ENCODE peak calls at places on chromosome 19, in nine cellular contexts. One of them, this sample, is unnamed.

GRCh38 chr19:31347828-31348314 is 1.4 kb downstream of the TSHZ3 start:
- DNase-seq in MM.1S: no peak
- DNase-seq in mammary epithelial cell: no peak
- DNase-seq in tibial nerve: peak
- DNase-seq in GM12864: no peak
- DNase-seq in astrocyte of the spinal cord: peak
- DNase-seq in IMR-90: peak
- DNase-seq in AG04450: no peak
- DNase-seq in fibroblast of lung: peak
- DNase-seq in this sample: no peak

GRCh38 chr19:5153601-5154128 is 184.8 kb downstream of the KDM4B start:
- DNase-seq in MM.1S: no peak
- DNase-seq in mammary epithelial cell: no peak
- DNase-seq in tibial nerve: no peak
- DNase-seq in GM12864: no peak
- DNase-seq in astrocyte of the spinal cord: no peak
- DNase-seq in IMR-90: no peak
- DNase-seq in AG04450: no peak
- DNase-seq in fibroblast of lung: no peak
- DNase-seq in this sample: no peak

GRCh38 chr19:55075366-55075998 is at the start of gene EPS8L1:
- DNase-seq in MM.1S: no peak
- DNase-seq in mammary epithelial cell: peak
- DNase-seq in tibial nerve: no peak
- DNase-seq in GM12864: no peak
- DNase-seq in astrocyte of the spinal cord: no peak
- DNase-seq in IMR-90: no peak
- DNase-seq in AG04450: no peak
- DNase-seq in fibroblast of lung: no peak
- DNase-seq in this sample: peak

GRCh38 chr19:54662730-54663129 is at the start of gene LILRB4:
- DNase-seq in MM.1S: peak
- DNase-seq in mammary epithelial cell: no peak
- DNase-seq in tibial nerve: peak
- DNase-seq in GM12864: peak
- DNase-seq in astrocyte of the spinal cord: no peak
- DNase-seq in IMR-90: no peak
- DNase-seq in AG04450: no peak
- DNase-seq in fibroblast of lung: no peak
- DNase-seq in this sample: no peak

GRCh38 chr19:23522431-23522830 is 127.2 kb upstream of the ZNF91 start:
- DNase-seq in MM.1S: no peak
- DNase-seq in mammary epithelial cell: peak
- DNase-seq in tibial nerve: no peak
- DNase-seq in GM12864: no peak
- DNase-seq in astrocyte of the spinal cord: no peak
- DNase-seq in IMR-90: no peak
- DNase-seq in AG04450: no peak
- DNase-seq in fibroblast of lung: no peak
- DNase-seq in this sample: no peak

GRCh38 chr19:9650345-9650744 is 24.6 kb downstream of the ZNF562 start:
- DNase-seq in MM.1S: no peak
- DNase-seq in mammary epithelial cell: no peak
- DNase-seq in tibial nerve: no peak
- DNase-seq in GM12864: no peak
- DNase-seq in astrocyte of the spinal cord: no peak
- DNase-seq in IMR-90: no peak
- DNase-seq in AG04450: no peak
- DNase-seq in fibroblast of lung: no peak
- DNase-seq in this sample: no peak

GRCh38 chr19:32866564-32867265 is 2.9 kb downstream of the SLC7A9 start:
- DNase-seq in MM.1S: no peak
- DNase-seq in mammary epithelial cell: no peak
- DNase-seq in tibial nerve: no peak
- DNase-seq in GM12864: no peak
- DNase-seq in astrocyte of the spinal cord: no peak
- DNase-seq in IMR-90: no peak
- DNase-seq in AG04450: no peak
- DNase-seq in fibroblast of lung: no peak
- DNase-seq in this sample: no peak

GRCh38 chr19:21519488-21519887 is 14.1 kb downstream of the ZNF429 start:
- DNase-seq in MM.1S: no peak
- DNase-seq in mammary epithelial cell: no peak
- DNase-seq in tibial nerve: no peak
- DNase-seq in GM12864: no peak
- DNase-seq in astrocyte of the spinal cord: no peak
- DNase-seq in IMR-90: no peak
- DNase-seq in AG04450: no peak
- DNase-seq in fibroblast of lung: no peak
- DNase-seq in this sample: no peak

GRCh38 chr19:8028951-8029491 is 23.5 kb upstream of the CCL25 start:
- DNase-seq in MM.1S: no peak
- DNase-seq in mammary epithelial cell: no peak
- DNase-seq in tibial nerve: no peak
- DNase-seq in GM12864: no peak
- DNase-seq in astrocyte of the spinal cord: no peak
- DNase-seq in IMR-90: peak
- DNase-seq in AG04450: no peak
- DNase-seq in fibroblast of lung: peak
- DNase-seq in this sample: peak

DNA sequence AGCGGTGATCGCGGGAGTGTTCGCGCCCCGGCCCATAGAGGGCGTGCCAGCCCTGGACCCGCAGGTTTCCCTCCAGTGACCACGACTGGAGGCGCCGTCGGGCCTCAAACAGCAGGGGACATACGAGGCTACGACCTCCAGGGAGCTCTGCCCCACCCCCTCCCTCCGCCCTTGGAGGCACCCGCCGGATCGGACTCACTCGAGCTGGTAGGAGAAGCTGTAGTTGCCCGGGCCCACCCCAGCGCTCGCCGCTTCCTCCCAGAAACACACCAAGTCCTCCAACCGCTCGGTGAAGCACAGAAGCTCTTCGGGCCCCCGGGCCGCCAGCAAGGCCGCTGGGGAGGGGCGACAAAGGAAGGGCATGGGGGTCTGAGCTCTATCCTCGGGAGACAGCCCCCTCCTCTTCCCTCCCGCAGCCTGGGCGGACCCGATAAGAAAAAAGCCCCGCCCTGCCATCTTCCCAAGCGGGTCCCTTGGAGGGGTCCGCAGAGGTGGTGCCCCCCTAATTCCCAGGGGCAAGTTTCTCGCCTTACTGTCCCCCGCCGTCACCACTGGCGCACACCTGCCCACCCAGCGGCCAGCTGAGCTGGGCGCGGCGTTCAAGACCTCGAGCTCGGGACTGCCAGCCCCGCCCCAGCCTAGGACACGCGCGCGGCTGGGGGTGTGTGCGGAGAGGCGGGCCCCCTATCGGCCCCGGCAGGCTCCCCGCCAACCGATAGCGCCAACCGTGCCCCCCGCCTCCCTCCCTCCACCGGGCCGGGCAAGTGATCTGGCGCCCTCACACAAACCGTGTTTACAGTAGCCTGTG is 1.0 kb downstream of the EPOR start:
- DNase-seq in MM.1S: no peak
- DNase-seq in mammary epithelial cell: no peak
- DNase-seq in tibial nerve: peak
- DNase-seq in GM12864: no peak
- DNase-seq in astrocyte of the spinal cord: no peak
- DNase-seq in IMR-90: no peak
- DNase-seq in AG04450: no peak
- DNase-seq in fibroblast of lung: no peak
- DNase-seq in this sample: peak
- TF ChIP-seq CTCF in MM.1S: peak
- TF ChIP-seq CTCF in mammary epithelial cell: peak
- TF ChIP-seq CTCF in tibial nerve: peak
- TF ChIP-seq CTCF in GM12864: peak
- TF ChIP-seq CTCF in astrocyte of the spinal cord: peak
- TF ChIP-seq CTCF in IMR-90: peak
- TF ChIP-seq CTCF in AG04450: peak
- TF ChIP-seq CTCF in fibroblast of lung: peak
- TF ChIP-seq CTCF in this sample: peak

DNA sequence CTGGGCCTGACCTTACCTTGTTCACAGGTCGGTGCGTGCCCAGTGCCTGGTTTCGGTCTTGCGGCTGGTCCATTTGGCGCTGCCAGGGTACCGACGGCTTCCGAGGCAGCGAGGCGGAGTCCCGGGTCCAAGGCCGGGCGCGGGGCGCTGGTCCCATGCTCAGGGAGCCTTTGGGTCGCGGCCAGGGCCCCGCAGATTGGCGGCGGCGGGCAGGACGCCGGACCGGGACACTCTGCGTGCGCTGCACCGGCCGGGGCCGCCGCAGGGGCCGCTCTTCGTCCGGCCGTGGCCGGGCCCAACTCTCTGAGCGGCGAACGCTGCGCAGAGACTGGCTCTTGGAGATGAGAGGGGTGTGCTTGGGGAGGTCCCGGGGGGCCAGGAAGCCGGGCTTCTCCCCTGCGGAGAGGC is 3.3 kb upstream of the WIZ start:
- DNase-seq in MM.1S: no peak
- DNase-seq in mammary epithelial cell: no peak
- DNase-seq in tibial nerve: no peak
- DNase-seq in GM12864: no peak
- DNase-seq in astrocyte of the spinal cord: no peak
- DNase-seq in IMR-90: no peak
- DNase-seq in AG04450: no peak
- DNase-seq in fibroblast of lung: no peak
- DNase-seq in this sample: peak
- TF ChIP-seq CTCF in MM.1S: no peak
- TF ChIP-seq CTCF in mammary epithelial cell: no peak
- TF ChIP-seq CTCF in tibial nerve: peak
- TF ChIP-seq CTCF in GM12864: no peak
- TF ChIP-seq CTCF in astrocyte of the spinal cord: no peak
- TF ChIP-seq CTCF in IMR-90: peak
- TF ChIP-seq CTCF in AG04450: peak
- TF ChIP-seq CTCF in fibroblast of lung: peak
- TF ChIP-seq CTCF in this sample: no peak

GRCh38 chr19:35054626-35055025 is 13.1 kb downstream of the HPN start:
- DNase-seq in MM.1S: no peak
- DNase-seq in mammary epithelial cell: no peak
- DNase-seq in tibial nerve: no peak
- DNase-seq in GM12864: no peak
- DNase-seq in astrocyte of the spinal cord: no peak
- DNase-seq in IMR-90: no peak
- DNase-seq in AG04450: no peak
- DNase-seq in fibroblast of lung: no peak
- DNase-seq in this sample: no peak
- TF ChIP-seq CTCF in MM.1S: no peak
- TF ChIP-seq CTCF in mammary epithelial cell: no peak
- TF ChIP-seq CTCF in tibial nerve: no peak
- TF ChIP-seq CTCF in GM12864: no peak
- TF ChIP-seq CTCF in astrocyte of the spinal cord: no peak
- TF ChIP-seq CTCF in IMR-90: no peak
- TF ChIP-seq CTCF in AG04450: no peak
- TF ChIP-seq CTCF in fibroblast of lung: no peak
- TF ChIP-seq CTCF in this sample: no peak

DNA sequence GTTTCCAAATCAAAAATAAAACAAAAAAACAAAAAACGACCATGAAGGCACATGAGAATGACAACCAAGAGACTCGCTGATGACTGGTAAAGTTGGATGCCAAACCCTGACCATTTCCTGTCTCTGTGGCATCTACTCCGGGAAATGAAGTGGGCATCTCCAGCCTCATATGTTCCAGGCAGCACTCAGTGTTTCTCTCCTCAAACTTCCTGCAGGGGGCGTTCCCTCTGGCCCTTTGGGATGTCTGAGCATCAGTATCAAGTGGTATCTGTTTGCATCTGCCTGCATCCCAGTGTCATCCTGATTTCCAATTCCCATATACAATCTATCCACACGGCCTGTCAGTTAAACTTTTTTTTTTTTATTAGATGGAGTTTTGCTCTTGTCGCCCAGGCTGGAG is 9.8 kb upstream of the SIGLEC12 start:
- DNase-seq in MM.1S: no peak
- DNase-seq in mammary epithelial cell: no peak
- DNase-seq in tibial nerve: no peak
- DNase-seq in GM12864: no peak
- DNase-seq in astrocyte of the spinal cord: no peak
- DNase-seq in IMR-90: no peak
- DNase-seq in AG04450: no peak
- DNase-seq in fibroblast of lung: no peak
- DNase-seq in this sample: no peak
- TF ChIP-seq CTCF in MM.1S: no peak
- TF ChIP-seq CTCF in mammary epithelial cell: no peak
- TF ChIP-seq CTCF in tibial nerve: no peak
- TF ChIP-seq CTCF in GM12864: peak
- TF ChIP-seq CTCF in astrocyte of the spinal cord: no peak
- TF ChIP-seq CTCF in IMR-90: no peak
- TF ChIP-seq CTCF in AG04450: peak
- TF ChIP-seq CTCF in fibroblast of lung: peak
- TF ChIP-seq CTCF in this sample: no peak

GRCh38 chr19:29785955-29786589 is 25.7 kb upstream of the CCNE1 start:
- DNase-seq in MM.1S: peak
- DNase-seq in mammary epithelial cell: no peak
- DNase-seq in tibial nerve: no peak
- DNase-seq in GM12864: no peak
- DNase-seq in astrocyte of the spinal cord: no peak
- DNase-seq in IMR-90: no peak
- DNase-seq in AG04450: no peak
- DNase-seq in fibroblast of lung: no peak
- DNase-seq in this sample: no peak
- TF ChIP-seq CTCF in MM.1S: peak
- TF ChIP-seq CTCF in mammary epithelial cell: no peak
- TF ChIP-seq CTCF in tibial nerve: no peak
- TF ChIP-seq CTCF in GM12864: peak
- TF ChIP-seq CTCF in astrocyte of the spinal cord: no peak
- TF ChIP-seq CTCF in IMR-90: peak
- TF ChIP-seq CTCF in AG04450: peak
- TF ChIP-seq CTCF in fibroblast of lung: no peak
- TF ChIP-seq CTCF in this sample: no peak

DNA sequence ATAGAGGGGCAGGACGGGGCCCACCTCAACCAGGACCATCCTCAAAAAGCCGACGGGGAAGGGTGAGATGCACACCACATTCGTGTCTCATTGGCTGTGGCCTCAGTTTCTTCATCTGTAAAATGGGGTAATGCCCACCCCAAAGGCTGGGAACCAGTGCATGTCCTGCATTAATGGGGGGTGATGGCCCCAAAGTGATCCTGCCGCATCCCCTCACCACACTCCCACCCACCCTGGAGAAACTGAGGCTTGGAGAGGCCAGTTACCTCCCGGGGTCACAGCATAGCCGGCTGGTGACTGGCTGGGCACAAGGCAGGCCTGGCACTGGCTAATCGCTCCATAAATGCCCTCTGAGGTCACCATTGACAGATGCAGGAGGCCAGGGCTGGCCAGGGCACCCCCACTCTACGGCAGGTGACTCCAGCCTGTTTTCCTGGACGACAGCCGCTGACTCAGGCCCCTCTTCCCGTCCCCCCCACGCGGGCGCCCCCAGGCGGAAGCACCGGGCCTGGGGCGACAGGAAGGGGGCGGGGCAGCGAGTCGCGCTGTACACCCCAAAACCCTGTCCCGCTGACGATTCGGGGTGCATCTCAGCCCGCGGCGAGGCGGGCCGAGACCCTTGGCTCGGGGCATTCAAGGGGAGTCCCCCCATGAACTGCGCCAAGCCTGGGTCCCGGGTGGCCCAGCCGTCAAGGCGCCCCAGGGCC is 483 bp upstream of the MIDN start:
- DNase-seq in MM.1S: no peak
- DNase-seq in mammary epithelial cell: no peak
- DNase-seq in tibial nerve: no peak
- DNase-seq in GM12864: no peak
- DNase-seq in astrocyte of the spinal cord: peak
- DNase-seq in IMR-90: peak
- DNase-seq in AG04450: no peak
- DNase-seq in fibroblast of lung: peak
- DNase-seq in this sample: peak
- TF ChIP-seq CTCF in MM.1S: peak
- TF ChIP-seq CTCF in mammary epithelial cell: no peak
- TF ChIP-seq CTCF in tibial nerve: no peak
- TF ChIP-seq CTCF in GM12864: peak
- TF ChIP-seq CTCF in astrocyte of the spinal cord: peak
- TF ChIP-seq CTCF in IMR-90: peak
- TF ChIP-seq CTCF in AG04450: peak
- TF ChIP-seq CTCF in fibroblast of lung: peak
- TF ChIP-seq CTCF in this sample: no peak

This sample was measured in nephron progenitor cell.